ENCODE peak calls at places on chromosome 15, in four cellular contexts. One of them, this sample, is unnamed.
A peak's percentile ranks its signal among the peaks of the same experiment; 100 is the strongest.

GRCh38 chr15:52678036-52678467 is 1.1 kb downstream of the ATOSA start:
- DNase-seq in upper lobe of right lung: peak; percentile 65
- DNase-seq in mesenteric fat pad: no peak
- DNase-seq in stimulated activated CD4-positive, alpha-beta T cell treated with anti-CD3 and anti-CD28 coated beads, Interleukin-12 subunit alpha, Interleukin-12 subunit beta, amount 100 ng/mL, for 4 hours: peak; percentile 37
- DNase-seq in this sample: no peak

GRCh38 chr15:99474981-99475753 is 90.6 kb upstream of the MEF2A start:
- DNase-seq in stimulated activated CD4-positive, alpha-beta T cell treated with anti-CD3 and anti-CD28 coated beads, Interleukin-12 subunit alpha, Interleukin-12 subunit beta, amount 100 ng/mL, for 4 hours: no peak
- DNase-seq in mesenteric fat pad: no peak
- DNase-seq in upper lobe of right lung: no peak
- DNase-seq in this sample: peak; percentile 81

GRCh38 chr15:73813071-73813470 is 59.9 kb upstream of the INSYN1 start:
- DNase-seq in mesenteric fat pad: no peak
- DNase-seq in stimulated activated CD4-positive, alpha-beta T cell treated with anti-CD3 and anti-CD28 coated beads, Interleukin-12 subunit alpha, Interleukin-12 subunit beta, amount 100 ng/mL, for 4 hours: no peak
- DNase-seq in upper lobe of right lung: no peak
- DNase-seq in this sample: no peak

GRCh38 chr15:25730918-25731317 is 132.2 kb downstream of the ATP10A start:
- DNase-seq in mesenteric fat pad: no peak
- DNase-seq in stimulated activated CD4-positive, alpha-beta T cell treated with anti-CD3 and anti-CD28 coated beads, Interleukin-12 subunit alpha, Interleukin-12 subunit beta, amount 100 ng/mL, for 4 hours: no peak
- DNase-seq in upper lobe of right lung: no peak
- DNase-seq in this sample: no peak

GRCh38 chr15:67433495-67434099 is 87.3 kb upstream of the C15orf61 start:
- DNase-seq in stimulated activated CD4-positive, alpha-beta T cell treated with anti-CD3 and anti-CD28 coated beads, Interleukin-12 subunit alpha, Interleukin-12 subunit beta, amount 100 ng/mL, for 4 hours: peak; percentile 21
- DNase-seq in mesenteric fat pad: no peak
- DNase-seq in upper lobe of right lung: no peak
- DNase-seq in this sample: no peak

GRCh38 chr15:49380912-49381311 is 42.1 kb upstream of the FGF7 start:
- DNase-seq in upper lobe of right lung: no peak
- DNase-seq in mesenteric fat pad: no peak
- DNase-seq in stimulated activated CD4-positive, alpha-beta T cell treated with anti-CD3 and anti-CD28 coated beads, Interleukin-12 subunit alpha, Interleukin-12 subunit beta, amount 100 ng/mL, for 4 hours: no peak
- DNase-seq in this sample: no peak

GRCh38 chr15:32888221-32888761 is 170.5 kb downstream of the GREM1 start:
- DNase-seq in mesenteric fat pad: no peak
- DNase-seq in upper lobe of right lung: no peak
- DNase-seq in stimulated activated CD4-positive, alpha-beta T cell treated with anti-CD3 and anti-CD28 coated beads, Interleukin-12 subunit alpha, Interleukin-12 subunit beta, amount 100 ng/mL, for 4 hours: no peak
- DNase-seq in this sample: no peak

GRCh38 chr15:32838820-32839219 is 121.0 kb downstream of the GREM1 start:
- DNase-seq in upper lobe of right lung: no peak
- DNase-seq in stimulated activated CD4-positive, alpha-beta T cell treated with anti-CD3 and anti-CD28 coated beads, Interleukin-12 subunit alpha, Interleukin-12 subunit beta, amount 100 ng/mL, for 4 hours: no peak
- DNase-seq in mesenteric fat pad: no peak
- DNase-seq in this sample: no peak

GRCh38 chr15:49901867-49902775 is 216.9 kb downstream of the ATP8B4 start:
- DNase-seq in stimulated activated CD4-positive, alpha-beta T cell treated with anti-CD3 and anti-CD28 coated beads, Interleukin-12 subunit alpha, Interleukin-12 subunit beta, amount 100 ng/mL, for 4 hours: no peak
- DNase-seq in mesenteric fat pad: no peak
- DNase-seq in upper lobe of right lung: no peak
- DNase-seq in this sample: no peak

GRCh38 chr15:85750807-85751730 is 43.7 kb downstream of the KLHL25 start:
- DNase-seq in stimulated activated CD4-positive, alpha-beta T cell treated with anti-CD3 and anti-CD28 coated beads, Interleukin-12 subunit alpha, Interleukin-12 subunit beta, amount 100 ng/mL, for 4 hours: no peak
- DNase-seq in mesenteric fat pad: peak; percentile 81
- DNase-seq in upper lobe of right lung: no peak
- DNase-seq in this sample: no peak

GRCh38 chr15:44738340-44738984 is 2.1 kb downstream of the TRIM69 start:
- DNase-seq in upper lobe of right lung: no peak
- DNase-seq in stimulated activated CD4-positive, alpha-beta T cell treated with anti-CD3 and anti-CD28 coated beads, Interleukin-12 subunit alpha, Interleukin-12 subunit beta, amount 100 ng/mL, for 4 hours: no peak
- DNase-seq in mesenteric fat pad: no peak
- DNase-seq in this sample: no peak

GRCh38 chr15:78024141-78024567 is 53.4 kb downstream of the TBC1D2B start:
- DNase-seq in stimulated activated CD4-positive, alpha-beta T cell treated with anti-CD3 and anti-CD28 coated beads, Interleukin-12 subunit alpha, Interleukin-12 subunit beta, amount 100 ng/mL, for 4 hours: no peak
- DNase-seq in upper lobe of right lung: peak; percentile 69
- DNase-seq in mesenteric fat pad: peak; percentile 88
- DNase-seq in this sample: no peak

GRCh38 chr15:69784808-69785550 is 312.7 kb downstream of the TLE3 start:
- DNase-seq in upper lobe of right lung: no peak
- DNase-seq in mesenteric fat pad: no peak
- DNase-seq in stimulated activated CD4-positive, alpha-beta T cell treated with anti-CD3 and anti-CD28 coated beads, Interleukin-12 subunit alpha, Interleukin-12 subunit beta, amount 100 ng/mL, for 4 hours: no peak
- DNase-seq in this sample: no peak

GRCh38 chr15:26087395-26087794 is 224.3 kb upstream of the ATP10A start:
- DNase-seq in upper lobe of right lung: no peak
- DNase-seq in stimulated activated CD4-positive, alpha-beta T cell treated with anti-CD3 and anti-CD28 coated beads, Interleukin-12 subunit alpha, Interleukin-12 subunit beta, amount 100 ng/mL, for 4 hours: no peak
- DNase-seq in mesenteric fat pad: no peak
- DNase-seq in this sample: no peak

GRCh38 chr15:63223463-63223862 is 34.1 kb downstream of the RAB8B start:
- DNase-seq in stimulated activated CD4-positive, alpha-beta T cell treated with anti-CD3 and anti-CD28 coated beads, Interleukin-12 subunit alpha, Interleukin-12 subunit beta, amount 100 ng/mL, for 4 hours: no peak
- DNase-seq in mesenteric fat pad: no peak
- DNase-seq in upper lobe of right lung: no peak
- DNase-seq in this sample: no peak

GRCh38 chr15:67460521-67460920 is 60.4 kb upstream of the C15orf61 start:
- DNase-seq in stimulated activated CD4-positive, alpha-beta T cell treated with anti-CD3 and anti-CD28 coated beads, Interleukin-12 subunit alpha, Interleukin-12 subunit beta, amount 100 ng/mL, for 4 hours: no peak
- DNase-seq in mesenteric fat pad: no peak
- DNase-seq in upper lobe of right lung: no peak
- DNase-seq in this sample: no peak

GRCh38 chr15:95425859-95426258 is 904.6 kb upstream of the NR2F2 start:
- DNase-seq in mesenteric fat pad: no peak
- DNase-seq in upper lobe of right lung: no peak
- DNase-seq in stimulated activated CD4-positive, alpha-beta T cell treated with anti-CD3 and anti-CD28 coated beads, Interleukin-12 subunit alpha, Interleukin-12 subunit beta, amount 100 ng/mL, for 4 hours: no peak
- DNase-seq in this sample: no peak

GRCh38 chr15:90035835-90036220 is 34.7 kb downstream of the ZNF710 start:
- DNase-seq in upper lobe of right lung: peak; percentile 80
- DNase-seq in mesenteric fat pad: no peak
- DNase-seq in stimulated activated CD4-positive, alpha-beta T cell treated with anti-CD3 and anti-CD28 coated beads, Interleukin-12 subunit alpha, Interleukin-12 subunit beta, amount 100 ng/mL, for 4 hours: no peak
- DNase-seq in this sample: peak; percentile 30

GRCh38 chr15:40150163-40150925 is 10.5 kb upstream of the BUB1B start:
- DNase-seq in stimulated activated CD4-positive, alpha-beta T cell treated with anti-CD3 and anti-CD28 coated beads, Interleukin-12 subunit alpha, Interleukin-12 subunit beta, amount 100 ng/mL, for 4 hours: no peak
- DNase-seq in upper lobe of right lung: no peak
- DNase-seq in mesenteric fat pad: no peak
- DNase-seq in this sample: no peak

GRCh38 chr15:75842722-75843617 is at the start of gene UBE2Q2:
- DNase-seq in upper lobe of right lung: peak; percentile 87
- DNase-seq in mesenteric fat pad: peak; percentile 91
- DNase-seq in stimulated activated CD4-positive, alpha-beta T cell treated with anti-CD3 and anti-CD28 coated beads, Interleukin-12 subunit alpha, Interleukin-12 subunit beta, amount 100 ng/mL, for 4 hours: peak; percentile 68
- DNase-seq in this sample: no peak

GRCh38 chr15:60982249-60982932 is 246.7 kb downstream of the RORA start:
- DNase-seq in stimulated activated CD4-positive, alpha-beta T cell treated with anti-CD3 and anti-CD28 coated beads, Interleukin-12 subunit alpha, Interleukin-12 subunit beta, amount 100 ng/mL, for 4 hours: no peak
- DNase-seq in mesenteric fat pad: no peak
- DNase-seq in upper lobe of right lung: no peak
- DNase-seq in this sample: no peak

GRCh38 chr15:66895794-66896453 is 169.5 kb upstream of the SMAD3 start:
- DNase-seq in mesenteric fat pad: no peak
- DNase-seq in upper lobe of right lung: no peak
- DNase-seq in stimulated activated CD4-positive, alpha-beta T cell treated with anti-CD3 and anti-CD28 coated beads, Interleukin-12 subunit alpha, Interleukin-12 subunit beta, amount 100 ng/mL, for 4 hours: no peak
- DNase-seq in this sample: no peak

GRCh38 chr15:77863491-77864105 is 213.9 kb downstream of the TBC1D2B start:
- DNase-seq in upper lobe of right lung: peak; percentile 47
- DNase-seq in stimulated activated CD4-positive, alpha-beta T cell treated with anti-CD3 and anti-CD28 coated beads, Interleukin-12 subunit alpha, Interleukin-12 subunit beta, amount 100 ng/mL, for 4 hours: no peak
- DNase-seq in mesenteric fat pad: peak; percentile 53
- DNase-seq in this sample: peak; percentile 59

GRCh38 chr15:96337354-96337990 is 7.0 kb downstream of the NR2F2 start:
- DNase-seq in mesenteric fat pad: no peak
- DNase-seq in upper lobe of right lung: no peak
- DNase-seq in stimulated activated CD4-positive, alpha-beta T cell treated with anti-CD3 and anti-CD28 coated beads, Interleukin-12 subunit alpha, Interleukin-12 subunit beta, amount 100 ng/mL, for 4 hours: no peak
- DNase-seq in this sample: no peak

GRCh38 chr15:31373970-31374369 is 47.3 kb downstream of the KLF13 start:
- DNase-seq in upper lobe of right lung: no peak
- DNase-seq in mesenteric fat pad: no peak
- DNase-seq in stimulated activated CD4-positive, alpha-beta T cell treated with anti-CD3 and anti-CD28 coated beads, Interleukin-12 subunit alpha, Interleukin-12 subunit beta, amount 100 ng/mL, for 4 hours: no peak
- DNase-seq in this sample: no peak

GRCh38 chr15:52257734-52258062 is 37.9 kb downstream of the MYO5C start:
- DNase-seq in upper lobe of right lung: no peak
- DNase-seq in mesenteric fat pad: no peak
- DNase-seq in stimulated activated CD4-positive, alpha-beta T cell treated with anti-CD3 and anti-CD28 coated beads, Interleukin-12 subunit alpha, Interleukin-12 subunit beta, amount 100 ng/mL, for 4 hours: no peak
- DNase-seq in this sample: no peak

GRCh38 chr15:43277901-43278300 is 11.2 kb upstream of the TGM5 start:
- DNase-seq in stimulated activated CD4-positive, alpha-beta T cell treated with anti-CD3 and anti-CD28 coated beads, Interleukin-12 subunit alpha, Interleukin-12 subunit beta, amount 100 ng/mL, for 4 hours: no peak
- DNase-seq in upper lobe of right lung: no peak
- DNase-seq in mesenteric fat pad: no peak
- DNase-seq in this sample: no peak

GRCh38 chr15:58292761-58293175 is 139.0 kb upstream of the LIPC start:
- DNase-seq in stimulated activated CD4-positive, alpha-beta T cell treated with anti-CD3 and anti-CD28 coated beads, Interleukin-12 subunit alpha, Interleukin-12 subunit beta, amount 100 ng/mL, for 4 hours: no peak
- DNase-seq in mesenteric fat pad: no peak
- DNase-seq in upper lobe of right lung: no peak
- DNase-seq in this sample: no peak

GRCh38 chr15:42811435-42811834 is 74.5 kb upstream of the CDAN1 start:
- DNase-seq in stimulated activated CD4-positive, alpha-beta T cell treated with anti-CD3 and anti-CD28 coated beads, Interleukin-12 subunit alpha, Interleukin-12 subunit beta, amount 100 ng/mL, for 4 hours: no peak
- DNase-seq in upper lobe of right lung: no peak
- DNase-seq in mesenteric fat pad: no peak
- DNase-seq in this sample: no peak

GRCh38 chr15:88623061-88623460 is 1.9 kb downstream of the AEN start:
- DNase-seq in mesenteric fat pad: peak; percentile 33
- DNase-seq in stimulated activated CD4-positive, alpha-beta T cell treated with anti-CD3 and anti-CD28 coated beads, Interleukin-12 subunit alpha, Interleukin-12 subunit beta, amount 100 ng/mL, for 4 hours: peak; percentile 44
- DNase-seq in upper lobe of right lung: no peak
- DNase-seq in this sample: no peak

GRCh38 chr15:51731549-51732267 is 5.7 kb downstream of the LYSMD2 start:
- DNase-seq in mesenteric fat pad: no peak
- DNase-seq in stimulated activated CD4-positive, alpha-beta T cell treated with anti-CD3 and anti-CD28 coated beads, Interleukin-12 subunit alpha, Interleukin-12 subunit beta, amount 100 ng/mL, for 4 hours: no peak
- DNase-seq in upper lobe of right lung: no peak
- DNase-seq in this sample: no peak

GRCh38 chr15:27514526-27514925 is 543.5 kb downstream of the GABRG3 start:
- DNase-seq in mesenteric fat pad: no peak
- DNase-seq in upper lobe of right lung: no peak
- DNase-seq in stimulated activated CD4-positive, alpha-beta T cell treated with anti-CD3 and anti-CD28 coated beads, Interleukin-12 subunit alpha, Interleukin-12 subunit beta, amount 100 ng/mL, for 4 hours: no peak
- DNase-seq in this sample: no peak

GRCh38 chr15:52071570-52071969 is 41.0 kb downstream of the BCL2L10 start:
- DNase-seq in upper lobe of right lung: no peak
- DNase-seq in mesenteric fat pad: no peak
- DNase-seq in stimulated activated CD4-positive, alpha-beta T cell treated with anti-CD3 and anti-CD28 coated beads, Interleukin-12 subunit alpha, Interleukin-12 subunit beta, amount 100 ng/mL, for 4 hours: no peak
- DNase-seq in this sample: no peak

GRCh38 chr15:37370938-37371337 is 270.6 kb upstream of the MEIS2 start:
- DNase-seq in mesenteric fat pad: no peak
- DNase-seq in upper lobe of right lung: no peak
- DNase-seq in stimulated activated CD4-positive, alpha-beta T cell treated with anti-CD3 and anti-CD28 coated beads, Interleukin-12 subunit alpha, Interleukin-12 subunit beta, amount 100 ng/mL, for 4 hours: no peak
- DNase-seq in this sample: no peak

GRCh38 chr15:25691544-25692430 is 171.3 kb downstream of the ATP10A start:
- DNase-seq in mesenteric fat pad: peak; percentile 39
- DNase-seq in stimulated activated CD4-positive, alpha-beta T cell treated with anti-CD3 and anti-CD28 coated beads, Interleukin-12 subunit alpha, Interleukin-12 subunit beta, amount 100 ng/mL, for 4 hours: no peak
- DNase-seq in upper lobe of right lung: peak; percentile 22
- DNase-seq in this sample: peak; percentile 34

GRCh38 chr15:88657326-88658069 is 18.7 kb downstream of the ISG20 start:
- DNase-seq in stimulated activated CD4-positive, alpha-beta T cell treated with anti-CD3 and anti-CD28 coated beads, Interleukin-12 subunit alpha, Interleukin-12 subunit beta, amount 100 ng/mL, for 4 hours: no peak
- DNase-seq in mesenteric fat pad: peak; percentile 80
- DNase-seq in upper lobe of right lung: no peak
- DNase-seq in this sample: no peak

This sample was measured in chondrocyte.